ENCODE peak calls at places on chromosomes 11 and 22, in seven cellular contexts. Z is GM12891, W is SK-N-SH, F is H1, M is HepG2, Q is K562, J is GM12878. C is an unnamed sample.

GRCh38 chr22:19880786-19881569 is 26.3 kb upstream of the GNB1L start:
- DNase-seq in Z (peak), W (peak), F (peak), M (peak), Q (peak), J (no peak), C (no peak)

GRCh38 chr11:11027271-11027670 is 169.4 kb upstream of the ZBED5 start:
- DNase-seq in Z (no peak), W (no peak), F (no peak), M (no peak), Q (no peak), J (no peak), C (no peak)

GRCh38 chr22:45680932-45681700 is 9.5 kb downstream of the ATXN10 start:
- DNase-seq in Z (no peak), W (no peak), F (no peak), M (no peak), Q (no peak), J (no peak), C (no peak)

GRCh38 chr11:109439684-109440083 is 17.7 kb downstream of the C11orf87 start:
- DNase-seq in Z (no peak), W (no peak), F (no peak), M (no peak), Q (no peak), J (no peak), C (no peak)

GRCh38 chr11:126317681-126318641 is 14.1 kb downstream of the DCPS start:
- DNase-seq in Z (no peak), W (peak), F (no peak), M (no peak), Q (no peak), J (no peak), C (no peak)

GRCh38 chr22:25105817-25106650 is 93.6 kb upstream of the CRYBB3 start:
- DNase-seq in Z (no peak), W (no peak), F (no peak), M (no peak), Q (no peak), J (no peak), C (no peak)

GRCh38 chr22:33666661-33667619 is 253.3 kb downstream of the LARGE1 start:
- DNase-seq in Z (no peak), W (no peak), F (no peak), M (no peak), Q (no peak), J (peak), C (no peak)

GRCh38 chr11:129620705-129621104 is 194.9 kb upstream of the TMEM45B start:
- DNase-seq in Z (no peak), W (no peak), F (no peak), M (no peak), Q (no peak), J (no peak), C (no peak)

GRCh38 chr11:114080769-114081168 is 21.3 kb downstream of the ZBTB16 start:
- DNase-seq in Z (no peak), W (no peak), F (no peak), M (no peak), Q (no peak), J (no peak), C (no peak)

GRCh38 chr11:111586305-111586915 is 15.8 kb upstream of the SIK2 start:
- DNase-seq in Z (no peak), W (peak), F (no peak), M (peak), Q (peak), J (no peak), C (no peak)

GRCh38 chr11:10414659-10415058 is 40.4 kb upstream of the AMPD3 start:
- DNase-seq in Z (no peak), W (no peak), F (no peak), M (no peak), Q (no peak), J (no peak), C (peak)

GRCh38 chr11:16881074-16881709 is 133.0 kb downstream of the PLEKHA7 start:
- DNase-seq in Z (no peak), W (no peak), F (no peak), M (no peak), Q (peak), J (no peak), C (no peak)

GRCh38 chr22:35409783-35410662 is 10.1 kb downstream of the MCM5 start:
- DNase-seq in Z (peak), W (no peak), F (no peak), M (no peak), Q (no peak), J (peak), C (peak)

GRCh38 chr11:118605116-118605867 is 2.1 kb upstream of the PHLDB1 start:
- DNase-seq in Z (no peak), W (peak), F (no peak), M (peak), Q (peak), J (no peak), C (no peak)

GRCh38 chr11:87726511-87726910 is 448.7 kb downstream of the RAB38 start:
- DNase-seq in Z (no peak), W (no peak), F (no peak), M (no peak), Q (no peak), J (no peak), C (no peak)

GRCh38 chr22:40399661-40400060 is 29.3 kb downstream of the SGSM3 start:
- DNase-seq in Z (no peak), W (no peak), F (no peak), M (no peak), Q (no peak), J (no peak), C (no peak)

GRCh38 chr11:116517077-116517476 is 255.7 kb downstream of the BUD13 start:
- DNase-seq in Z (no peak), W (no peak), F (no peak), M (no peak), Q (no peak), J (no peak), C (no peak)

GRCh38 chr22:20741634-20742581 is 32.0 kb upstream of the SERPIND1 start:
- DNase-seq in Z (no peak), W (peak), F (no peak), M (peak), Q (peak), J (no peak), C (no peak)

GRCh38 chr11:68651985-68652682 is 32.2 kb upstream of the GAL start:
- DNase-seq in Z (no peak), W (no peak), F (no peak), M (no peak), Q (no peak), J (no peak), C (no peak)

GRCh38 chr11:68652683-68653156 is 31.6 kb upstream of the GAL start:
- DNase-seq in Z (peak), W (no peak), F (no peak), M (no peak), Q (no peak), J (no peak), C (no peak)

GRCh38 chr11:68650801-68651200 is 33.5 kb upstream of the GAL start:
- DNase-seq in Z (no peak), W (no peak), F (no peak), M (no peak), Q (no peak), J (no peak), C (no peak)

GRCh38 chr11:68649851-68650555 is 34.3 kb upstream of the GAL start:
- DNase-seq in Z (no peak), W (no peak), F (no peak), M (no peak), Q (no peak), J (no peak), C (no peak)

GRCh38 chr11:68651208-68651984 is 32.9 kb upstream of the GAL start:
- DNase-seq in Z (no peak), W (no peak), F (no peak), M (no peak), Q (no peak), J (no peak), C (no peak)
- TF ChIP-seq POLR2AphosphoS5 in Z (no peak), W (no peak), F (no peak), M (no peak), Q (no peak), J (no peak), C (no peak)

GRCh38 chr11:75498556-75499255 is 27.0 kb downstream of the GDPD5 start:
- DNase-seq in Z (no peak), W (no peak), F (no peak), M (no peak), Q (no peak), J (no peak), C (no peak)
- TF ChIP-seq TAF1 in Z (no peak), W (no peak), F (no peak), M (no peak), Q (no peak), J (no peak), C (no peak)

GRCh38 chr11:62444271-62444833 is 25.5 kb downstream of the SCGB1A1 start:
- DNase-seq in Z (no peak), W (peak), F (no peak), M (no peak), Q (no peak), J (peak), C (peak)
- TF ChIP-seq POLR2AphosphoS5 in Z (no peak), W (peak), F (no peak), M (no peak), Q (no peak), J (no peak), C (no peak)

GRCh38 chr11:130775306-130776043 is 140.8 kb downstream of the SNX19 start:
- DNase-seq in Z (no peak), W (no peak), F (no peak), M (no peak), Q (no peak), J (no peak), C (no peak)
- TF ChIP-seq TAF1 in Z (no peak), W (no peak), F (no peak), M (no peak), Q (no peak), J (no peak), C (no peak)

DNA sequence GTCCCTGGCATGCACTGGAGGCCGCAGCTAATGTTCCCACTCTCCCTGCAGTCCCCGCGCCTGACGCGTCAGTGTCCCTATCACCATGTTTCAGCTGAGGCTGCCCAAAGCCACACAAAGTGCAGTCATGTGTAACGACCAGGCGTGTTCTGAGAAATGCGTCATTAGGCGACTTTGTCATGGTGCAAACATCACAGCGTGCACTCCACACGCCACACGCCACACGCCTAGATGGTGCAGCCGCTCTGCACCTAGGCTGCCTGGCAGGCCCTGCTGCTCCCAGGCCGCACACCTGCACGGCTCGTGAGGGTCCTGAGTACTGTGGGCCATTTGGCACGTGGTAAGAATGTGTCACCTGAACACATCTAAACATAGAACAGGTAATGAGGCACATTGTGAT is 2.4 kb downstream of the CRELD2 start:
- DNase-seq in Z (no peak), W (no peak), F (no peak), M (no peak), Q (no peak), J (no peak), C (no peak)
- TF ChIP-seq POLR2AphosphoS5 in Z (no peak), W (no peak), F (no peak), M (no peak), Q (no peak), J (no peak), C (no peak)

GRCh38 chr11:128324531-128325141 is 262.7 kb downstream of the ETS1 start:
- DNase-seq in Z (no peak), W (no peak), F (no peak), M (no peak), Q (no peak), J (no peak), C (no peak)
- TF ChIP-seq TAF1 in Z (no peak), W (no peak), F (no peak), M (no peak), Q (no peak), J (no peak), C (no peak)

GRCh38 chr11:61277973-61278565 is 17.0 kb downstream of the VWCE start:
- DNase-seq in Z (no peak), W (no peak), F (no peak), M (no peak), Q (no peak), J (no peak), C (no peak)
- TF ChIP-seq POLR2AphosphoS5 in Z (no peak), W (no peak), F (no peak), M (no peak), Q (no peak), J (no peak), C (no peak)

DNA sequence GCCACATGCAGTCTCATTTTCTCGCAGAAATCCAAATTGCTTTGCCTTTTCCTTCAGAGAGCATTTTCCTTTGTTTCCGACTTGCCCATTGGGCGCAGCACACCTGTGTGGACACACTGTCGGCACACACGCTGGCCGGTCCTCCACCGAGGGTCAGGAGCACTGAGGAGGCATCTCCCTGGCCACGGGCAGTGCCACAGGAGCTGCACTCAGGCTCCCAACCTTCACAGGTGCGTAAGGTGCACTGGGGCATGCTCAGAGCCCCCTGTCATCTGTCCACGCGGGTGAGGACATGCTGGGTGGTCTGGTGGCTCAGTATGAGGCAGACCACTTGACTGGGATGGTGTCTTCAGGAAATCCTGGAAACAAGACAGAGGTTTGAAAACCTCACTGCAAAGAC is 779.1 kb downstream of the BRD1 start:
- DNase-seq in Z (no peak), W (no peak), F (no peak), M (no peak), Q (no peak), J (no peak), C (no peak)
- TF ChIP-seq TAF1 in Z (no peak), W (no peak), F (no peak), M (no peak), Q (no peak), J (no peak), C (no peak)

GRCh38 chr11:63999349-64000025 is 13.2 kb downstream of the OTUB1 start:
- DNase-seq in Z (peak), W (peak), F (peak), M (no peak), Q (peak), J (no peak), C (peak)
- TF ChIP-seq POLR2AphosphoS5 in Z (no peak), W (no peak), F (no peak), M (no peak), Q (no peak), J (no peak), C (no peak)